ENCODE peak calls at places on chromosome 9, in six cellular contexts. V is left lobe of liver, U is posterior cingulate gyrus, D is activated T-cell treated with anti-CD3 and anti-CD28 coated beads for 1 hour, E is midbrain, X is NCI-H1694 treated with DMSO at 0.1 percent for 48 hours. W is an unnamed sample.

GRCh38 chr9:121837113-121838010 is 185.9 kb downstream of the DAB2IP start:
- DNase-seq in V (peak; percentile 18), U (peak; percentile 86), D (no peak), E (no peak), X (peak; percentile 74), W (no peak)

GRCh38 chr9:97900738-97901565 is 21.3 kb downstream of the TRMO start:
- DNase-seq in V (no peak), U (no peak), D (no peak), E (peak; percentile 31), X (peak; percentile 46), W (peak; percentile 64)

GRCh38 chr9:38059233-38059936 is 9.6 kb downstream of the SHB start:
- DNase-seq in V (peak; percentile 90), U (no peak), D (no peak), E (no peak), X (no peak), W (no peak)

GRCh38 chr9:23537192-23538059 is 288.6 kb downstream of the ELAVL2 start:
- DNase-seq in V (no peak), U (no peak), D (no peak), E (no peak), X (no peak), W (no peak)

GRCh38 chr9:73132034-73132776 is 19.5 kb upstream of the ANXA1 start:
- DNase-seq in V (peak; percentile 57), U (peak; percentile 80), D (peak; percentile 44), E (peak; percentile 65), X (no peak), W (peak; percentile 52)

GRCh38 chr9:26158631-26159150 is 480.4 kb upstream of the TUSC1 start:
- DNase-seq in V (no peak), U (no peak), D (no peak), E (no peak), X (no peak), W (no peak)

GRCh38 chr9:22813520-22813919 is 366.9 kb downstream of the DMRTA1 start:
- DNase-seq in V (no peak), U (no peak), D (no peak), E (peak; percentile 4), X (peak; percentile 54), W (no peak)

GRCh38 chr9:137449081-137449844 is 8.1 kb upstream of the ENTPD8 start:
- DNase-seq in V (no peak), U (peak; percentile 71), D (no peak), E (no peak), X (no peak), W (no peak)

GRCh38 chr9:114681594-114682332 is at the start of gene TEX48:
- DNase-seq in V (peak; percentile 52), U (no peak), D (peak; percentile 60), E (peak; percentile 30), X (peak; percentile 39), W (peak; percentile 65)

GRCh38 chr9:101403886-101404285 is 5.2 kb downstream of the ZNF189 start:
- DNase-seq in V (no peak), U (no peak), D (no peak), E (no peak), X (no peak), W (no peak)

GRCh38 chr9:37338218-37338617 is 84.3 kb upstream of the GRHPR start:
- DNase-seq in V (no peak), U (no peak), D (no peak), E (no peak), X (no peak), W (no peak)

GRCh38 chr9:129059796-129060785 is 20.8 kb upstream of the DOLPP1 start:
- DNase-seq in V (no peak), U (no peak), D (no peak), E (no peak), X (no peak), W (no peak)

GRCh38 chr9:129317179-129318011 is 139.3 kb upstream of the IER5L start:
- DNase-seq in V (peak; percentile 63), U (peak; percentile 93), D (no peak), E (no peak), X (peak; percentile 1), W (peak; percentile 53)

GRCh38 chr9:70566066-70566465 is 151.6 kb upstream of the KLF9 start:
- DNase-seq in V (no peak), U (no peak), D (no peak), E (no peak), X (no peak), W (no peak)

GRCh38 chr9:99112750-99113417 is 8.0 kb downstream of the TGFBR1 start:
- DNase-seq in V (no peak), U (no peak), D (peak; percentile 21), E (no peak), X (no peak), W (no peak)

GRCh38 chr9:34992376-34992951 is 2.9 kb downstream of the DNAJB5 start:
- DNase-seq in V (no peak), U (peak; percentile 74), D (peak; percentile 15), E (peak; percentile 17), X (no peak), W (no peak)

GRCh38 chr9:134606951-134607733 is 34.5 kb upstream of the COL5A1 start:
- DNase-seq in V (peak; percentile 33), U (peak; percentile 17), D (no peak), E (no peak), X (no peak), W (no peak)

GRCh38 chr9:91758491-91758981 is 191.5 kb downstream of the ROR2 start:
- DNase-seq in V (no peak), U (no peak), D (no peak), E (no peak), X (peak; percentile 21), W (peak; percentile 66)

GRCh38 chr9:16571127-16571848 is 299.2 kb downstream of the BNC2 start:
- DNase-seq in V (no peak), U (no peak), D (no peak), E (no peak), X (no peak), W (no peak)

GRCh38 chr9:100427366-100428263 is 672 bp downstream of the MSANTD3 start:
- DNase-seq in V (peak; percentile 55), U (peak; percentile 89), D (peak; percentile 9), E (peak; percentile 24), X (peak; percentile 18), W (peak; percentile 66)

GRCh38 chr9:7266911-7267555 is 509.3 kb downstream of the KDM4C start:
- DNase-seq in V (no peak), U (peak; percentile 83), D (no peak), E (peak; percentile 8), X (no peak), W (peak; percentile 13)

GRCh38 chr9:97096793-97097192 is 57.9 kb upstream of the CTSV start:
- DNase-seq in V (no peak), U (no peak), D (no peak), E (no peak), X (no peak), W (no peak)

GRCh38 chr9:108185613-108186012 is 670.2 kb downstream of the ACTL7B start:
- DNase-seq in V (no peak), U (no peak), D (no peak), E (no peak), X (no peak), W (no peak)

GRCh38 chr9:115202181-115202580 is 84.2 kb upstream of the TNC start:
- DNase-seq in V (no peak), U (no peak), D (no peak), E (no peak), X (no peak), W (no peak)

GRCh38 chr9:95648225-95648624 is 131.5 kb upstream of the PTCH1 start:
- DNase-seq in V (no peak), U (no peak), D (no peak), E (no peak), X (no peak), W (no peak)

GRCh38 chr9:95757026-95757425 is 118.5 kb upstream of the ERCC6L2 start:
- DNase-seq in V (no peak), U (no peak), D (no peak), E (no peak), X (no peak), W (no peak)

GRCh38 chr9:35771524-35771923 is 17.4 kb upstream of the MSMP start:
- DNase-seq in V (no peak), U (no peak), D (no peak), E (no peak), X (peak; percentile 28), W (no peak)

W was measured in HEK293T.